ENCODE peak calls at places on chromosome 7, in seven cellular contexts. F, P, Y, Z, S, J and N are unnamed samples.

GRCh38 chr7:45591101-45591906 is 17.1 kb downstream of the ADCY1 start:
- DNase-seq in F (no peak), P (peak), Y (no peak), Z (no peak), S (no peak), J (no peak), N (no peak)

GRCh38 chr7:138345567-138345966 is 114.5 kb upstream of the TRIM24 start:
- DNase-seq in F (no peak), P (no peak), Y (no peak), Z (no peak), S (no peak), J (no peak), N (no peak)

GRCh38 chr7:26348234-26348851 is 56.7 kb downstream of the SNX10 start:
- DNase-seq in F (no peak), P (no peak), Y (no peak), Z (no peak), S (no peak), J (no peak), N (no peak)

GRCh38 chr7:1864126-1864940 is 194.3 kb downstream of the ELFN1 start:
- DNase-seq in F (no peak), P (no peak), Y (no peak), Z (no peak), S (no peak), J (no peak), N (peak)

GRCh38 chr7:118872568-118872967 is 648.1 kb downstream of the ANKRD7 start:
- DNase-seq in F (no peak), P (no peak), Y (peak), Z (no peak), S (no peak), J (no peak), N (no peak)

GRCh38 chr7:135831451-135832220 is 83.0 kb upstream of the FAM180A start:
- DNase-seq in F (no peak), P (no peak), Y (no peak), Z (no peak), S (no peak), J (no peak), N (no peak)

GRCh38 chr7:34096135-34096775 is 190.9 kb downstream of the BMPER start:
- DNase-seq in F (no peak), P (no peak), Y (no peak), Z (no peak), S (peak), J (no peak), N (no peak)

GRCh38 chr7:151017953-151018420 is 6.3 kb downstream of the ATG9B start:
- DNase-seq in F (peak), P (peak), Y (peak), Z (peak), S (no peak), J (peak), N (peak)

GRCh38 chr7:37065779-37066271 is 341.5 kb upstream of the AOAH start:
- DNase-seq in F (no peak), P (no peak), Y (no peak), Z (no peak), S (no peak), J (no peak), N (no peak)

GRCh38 chr7:25564980-25565379 is 336.7 kb upstream of the NPVF start:
- DNase-seq in F (no peak), P (no peak), Y (no peak), Z (no peak), S (peak), J (no peak), N (peak)

GRCh38 chr7:29852457-29852856 is 46.1 kb downstream of the WIPF3 start:
- DNase-seq in F (no peak), P (no peak), Y (no peak), Z (no peak), S (no peak), J (no peak), N (no peak)

GRCh38 chr7:2539031-2540028 is 16.0 kb downstream of the BRAT1 start:
- DNase-seq in F (no peak), P (peak), Y (no peak), Z (no peak), S (peak), J (no peak), N (no peak)

GRCh38 chr7:26794541-26794940 is 69.8 kb downstream of the SKAP2 start:
- DNase-seq in F (no peak), P (no peak), Y (no peak), Z (no peak), S (no peak), J (no peak), N (no peak)

GRCh38 chr7:19066109-19066508 is 51.3 kb downstream of the TWIST1 start:
- DNase-seq in F (no peak), P (no peak), Y (no peak), Z (no peak), S (no peak), J (no peak), N (no peak)

GRCh38 chr7:31175672-31176071 is 123.6 kb downstream of the ADCYAP1R1 start:
- DNase-seq in F (peak), P (no peak), Y (no peak), Z (no peak), S (no peak), J (no peak), N (no peak)

GRCh38 chr7:32477649-32477980 is 12.6 kb downstream of the LSM5 start:
- DNase-seq in F (no peak), P (no peak), Y (no peak), Z (no peak), S (no peak), J (no peak), N (no peak)

GRCh38 chr7:5692112-5692844 is 89.2 kb downstream of the RNF216 start:
- DNase-seq in F (no peak), P (peak), Y (no peak), Z (no peak), S (peak), J (no peak), N (peak)

GRCh38 chr7:25407932-25408480 is 179.7 kb upstream of the NPVF start:
- DNase-seq in F (peak), P (no peak), Y (no peak), Z (no peak), S (no peak), J (no peak), N (no peak)

GRCh38 chr7:149561072-149561471 is 63.5 kb upstream of the ZNF746 start:
- DNase-seq in F (no peak), P (no peak), Y (no peak), Z (no peak), S (no peak), J (no peak), N (no peak)

GRCh38 chr7:121164247-121164646 is 164.6 kb upstream of the WNT16 start:
- DNase-seq in F (no peak), P (no peak), Y (no peak), Z (no peak), S (no peak), J (no peak), N (no peak)

GRCh38 chr7:29170781-29171180 is 23.8 kb upstream of the CHN2 start:
- DNase-seq in F (no peak), P (no peak), Y (no peak), Z (no peak), S (no peak), J (no peak), N (peak)

GRCh38 chr7:47941136-47941844 is 7.0 kb downstream of the PKD1L1 start:
- DNase-seq in F (no peak), P (peak), Y (no peak), Z (no peak), S (no peak), J (no peak), N (no peak)

GRCh38 chr7:16402084-16402483 is 19.3 kb downstream of the CRPPA start:
- DNase-seq in F (no peak), P (no peak), Y (no peak), Z (no peak), S (no peak), J (no peak), N (no peak)

GRCh38 chr7:1457949-1458675 is 1.2 kb downstream of the MICALL2 start:
- DNase-seq in F (no peak), P (no peak), Y (no peak), Z (no peak), S (no peak), J (no peak), N (no peak)

DNA sequence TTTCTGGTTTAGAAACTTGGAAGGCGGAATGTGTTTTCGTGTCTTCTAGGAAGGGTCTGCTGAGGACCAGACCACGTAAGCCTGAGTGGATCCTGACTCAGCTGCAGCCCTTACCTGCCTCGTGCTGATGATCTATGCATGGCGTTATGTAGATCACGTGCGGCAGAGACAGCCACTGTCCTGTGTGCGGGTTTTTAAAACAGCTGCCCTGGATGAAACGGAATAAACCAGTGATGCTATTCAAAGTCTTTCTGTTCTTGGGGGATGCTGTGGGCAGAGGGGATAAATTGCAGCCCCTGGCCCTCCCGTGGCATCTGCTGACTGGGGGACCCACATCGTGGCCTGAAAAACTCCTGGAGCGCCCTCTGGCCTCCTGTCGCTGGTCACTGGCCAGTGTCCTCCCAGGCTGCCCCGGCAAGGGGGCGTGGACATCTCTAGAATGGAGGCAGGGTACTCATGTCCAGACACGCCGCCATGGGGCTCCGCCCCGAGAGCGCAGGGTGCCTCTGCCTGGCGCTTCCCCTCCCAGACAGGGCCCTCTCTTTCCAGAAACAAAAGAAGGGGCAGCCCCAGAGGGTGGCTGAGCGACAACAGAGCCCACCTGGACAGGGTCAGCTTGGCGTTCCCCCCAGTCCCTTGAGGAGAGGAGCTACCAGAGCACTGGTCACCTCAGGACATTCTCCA is 13.2 kb downstream of the ALKBH4 start:
- DNase-seq in F (peak), P (no peak), Y (peak), Z (no peak), S (no peak), J (no peak), N (no peak)
- H3K27ac ChIP-seq in F (no peak), P (no peak), Y (peak), Z (no peak), S (no peak), J (no peak), N (no peak)

DNA sequence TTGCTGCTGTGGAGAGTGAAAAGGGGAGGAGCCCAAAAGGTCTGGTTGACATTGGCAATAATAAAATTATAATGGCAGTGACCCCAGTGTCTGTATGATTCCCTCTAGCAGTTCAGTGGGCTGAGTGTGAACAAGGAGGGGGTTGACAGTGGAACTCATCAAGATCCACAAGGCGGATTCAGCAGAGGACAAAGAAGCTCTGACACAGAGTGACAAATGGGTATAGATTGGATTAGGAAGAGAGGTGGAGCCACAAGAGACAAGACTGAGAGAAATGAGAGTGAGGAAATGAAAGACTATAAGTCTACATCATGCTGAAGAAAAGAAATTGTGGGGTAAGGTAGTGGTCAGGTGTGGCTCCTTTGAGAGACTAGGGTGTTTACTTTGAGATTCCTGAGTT is 58.9 kb downstream of the CCDC71L start:
- DNase-seq in F (no peak), P (no peak), Y (no peak), Z (no peak), S (no peak), J (no peak), N (no peak)
- H3K27ac ChIP-seq in F (no peak), P (no peak), Y (no peak), Z (no peak), S (no peak), J (no peak), N (no peak)

DNA sequence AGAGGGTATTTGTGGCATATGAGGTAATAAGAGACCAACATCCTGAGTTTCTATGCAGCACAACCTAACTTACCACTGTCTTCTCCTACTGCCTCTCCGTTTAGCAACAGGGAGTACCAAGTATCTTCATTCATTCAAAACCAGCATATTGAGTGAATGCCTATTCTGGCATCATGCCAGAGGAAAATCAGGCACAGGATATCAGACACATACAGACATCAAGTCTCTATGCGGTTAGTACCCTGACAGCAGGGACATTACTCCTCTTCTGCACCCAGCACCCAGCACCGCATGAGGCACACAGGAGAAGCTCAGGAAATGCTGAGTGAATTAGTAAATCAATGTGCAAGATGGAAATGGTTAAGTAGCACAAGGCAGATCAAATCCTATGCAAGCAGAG is 146.2 kb downstream of the PLXNA4 start:
- DNase-seq in F (no peak), P (no peak), Y (no peak), Z (no peak), S (no peak), J (no peak), N (no peak)
- H3K27ac ChIP-seq in F (no peak), P (no peak), Y (no peak), Z (no peak), S (no peak), J (no peak), N (no peak)

GRCh38 chr7:40800771-40801170 is 666.0 kb downstream of the SUGCT start:
- DNase-seq in F (no peak), P (no peak), Y (no peak), Z (no peak), S (no peak), J (no peak), N (no peak)
- H3K27ac ChIP-seq in F (no peak), P (no peak), Y (no peak), Z (no peak), S (no peak), J (no peak), N (no peak)

GRCh38 chr7:156829669-156830336 is 63.2 kb downstream of the LMBR1 start:
- DNase-seq in F (no peak), P (no peak), Y (no peak), Z (no peak), S (no peak), J (no peak), N (no peak)
- H3K27ac ChIP-seq in F (no peak), P (no peak), Y (no peak), Z (no peak), S (no peak), J (no peak), N (no peak)

GRCh38 chr7:155203882-155204691 is 93.6 kb upstream of the INSIG1 start:
- DNase-seq in F (no peak), P (peak), Y (no peak), Z (no peak), S (peak), J (no peak), N (no peak)

GRCh38 chr7:155205368-155206285 is 92.1 kb upstream of the INSIG1 start:
- DNase-seq in F (peak), P (peak), Y (peak), Z (peak), S (peak), J (peak), N (no peak)

GRCh38 chr7:155203059-155203881 is 94.4 kb upstream of the INSIG1 start:
- DNase-seq in F (no peak), P (peak), Y (no peak), Z (no peak), S (no peak), J (no peak), N (peak)

GRCh38 chr7:155206286-155207020 is 91.2 kb upstream of the INSIG1 start:
- DNase-seq in F (no peak), P (peak), Y (peak), Z (peak), S (peak), J (peak), N (no peak)

DNA sequence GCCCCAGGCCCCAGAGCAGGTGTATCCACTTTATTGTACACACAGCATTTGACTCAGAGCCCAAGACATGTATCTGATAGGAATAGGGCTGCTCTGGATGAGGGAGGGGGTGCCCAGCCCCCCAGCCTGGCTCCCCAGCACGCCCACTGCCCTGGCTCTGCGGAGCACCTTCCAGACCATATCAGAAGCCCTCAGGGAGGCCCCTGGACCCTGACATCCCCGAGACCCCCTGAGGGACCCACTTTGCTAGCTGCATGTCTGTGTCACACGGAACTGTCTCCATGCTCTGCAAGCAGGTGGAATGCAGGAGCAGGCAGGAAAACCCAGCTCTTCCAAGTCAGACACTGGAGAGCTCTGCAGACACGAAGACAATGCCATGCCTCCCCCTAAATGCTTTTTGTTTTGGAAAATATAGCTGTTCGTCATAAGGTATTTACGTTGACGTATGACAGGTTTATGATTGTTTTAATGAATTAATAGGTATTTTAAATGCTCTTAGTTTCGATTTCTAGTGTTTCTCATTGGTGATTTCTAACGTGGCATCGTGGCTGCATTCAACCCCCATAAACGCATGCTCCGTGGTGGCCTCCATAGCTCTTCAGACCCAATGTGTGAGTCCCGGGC is 92.8 kb upstream of the INSIG1 start:
- DNase-seq in F (no peak), P (peak), Y (no peak), Z (no peak), S (peak), J (no peak), N (no peak)
- H3K27ac ChIP-seq in F (no peak), P (peak), Y (peak), Z (peak), S (no peak), J (peak), N (peak)